ENCODE peak calls at places on chromosomes 4 and X, in four cellular contexts. F, D, K and W are unnamed samples.

GRCh38 chr4:14504162-14504561 is 498.1 kb upstream of the CPEB2 start:
- DNase-seq in K (no peak), D (no peak), F (no peak), W (no peak)

GRCh38 chr4:151315212-151315886 is 10.1 kb downstream of the SH3D19 start:
- DNase-seq in F (no peak), K (no peak), D (no peak), W (no peak)

GRCh38 chrX:154008521-154008920 is 11.2 kb downstream of the IRAK1 start:
- DNase-seq in F (no peak), K (no peak), D (no peak), W (no peak)

GRCh38 chr4:154741877-154742851 is 1.6 kb upstream of the LRAT start:
- DNase-seq in D (no peak), F (no peak), K (no peak), W (peak)

GRCh38 chr4:143587703-143588102 is 74.2 kb downstream of the SMARCA5 start:
- DNase-seq in F (no peak), D (no peak), K (no peak), W (peak)

GRCh38 chr4:108359130-108359709 is 190.5 kb upstream of the LEF1 start:
- DNase-seq in K (no peak), D (no peak), F (no peak), W (no peak)

GRCh38 chr4:137707626-137708025 is 175.3 kb upstream of the PCDH18 start:
- DNase-seq in F (no peak), K (no peak), D (no peak), W (no peak)

GRCh38 chrX:134601240-134601639 is 57.0 kb downstream of the PLAC1 start:
- DNase-seq in F (no peak), D (no peak), K (no peak), W (no peak)

GRCh38 chrX:79036152-79036551 is 91.0 kb downstream of the P2RY10 start:
- DNase-seq in D (no peak), K (no peak), F (no peak), W (no peak)